ENCODE peak calls at places on chromosomes 2 and 18, in six cellular contexts. V is CD4-positive, alpha-beta T cell; L is NCI-H2029; S is CD8-positive, alpha-beta T cell; G is H9; C is thoracic aorta. W is an unnamed sample.

GRCh38 chr2:136246086-136246669 is 128.2 kb upstream of the CXCR4 start:
- DNase-seq in V (no peak), L (no peak), S (no peak), G (peak; percentile 58), C (no peak), W (peak; percentile 30)

GRCh38 chr2:230866704-230867561 is 2.2 kb downstream of the ITM2C start:
- DNase-seq in V (peak; percentile 63), L (peak; percentile 58), S (peak; percentile 62), G (no peak), C (no peak), W (no peak)

GRCh38 chr2:153872311-153873061 is 764 bp downstream of the GALNT13 start:
- DNase-seq in V (no peak), L (no peak), S (no peak), G (peak; percentile 36), C (no peak), W (no peak)

GRCh38 chr2:151638188-151638933 is 95.9 kb downstream of the NEB start:
- DNase-seq in V (no peak), L (peak; percentile 15), S (peak; percentile 21), G (no peak), C (no peak), W (no peak)

GRCh38 chr18:54679318-54680149 is 88.5 kb downstream of the DYNAP start:
- DNase-seq in V (no peak), L (no peak), S (no peak), G (no peak), C (no peak), W (no peak)

GRCh38 chr2:216970369-216970915 is 110.6 kb upstream of the TNP1 start:
- DNase-seq in V (no peak), L (no peak), S (no peak), G (no peak), C (no peak), W (no peak)

GRCh38 chr2:58098254-58099096 is 51.9 kb downstream of the VRK2 start:
- DNase-seq in V (no peak), L (no peak), S (no peak), G (no peak), C (no peak), W (no peak)

GRCh38 chr2:70525032-70525431 is 28.6 kb downstream of the TGFA start:
- DNase-seq in V (no peak), L (peak; percentile 74), S (no peak), G (no peak), C (no peak), W (no peak)

GRCh38 chr18:30245756-30246515 is 796.6 kb downstream of the DSC3 start:
- DNase-seq in V (no peak), L (no peak), S (no peak), G (no peak), C (no peak), W (no peak)

GRCh38 chr18:6561029-6561861 is 146.5 kb upstream of the L3MBTL4 start:
- DNase-seq in V (no peak), L (no peak), S (no peak), G (no peak), C (no peak), W (no peak)

GRCh38 chr2:5982217-5982910 is 290.2 kb downstream of the SOX11 start:
- DNase-seq in V (no peak), L (no peak), S (no peak), G (no peak), C (no peak), W (no peak)

GRCh38 chr2:10530607-10531239 is 82.6 kb upstream of the ODC1 start:
- DNase-seq in V (no peak), L (no peak), S (no peak), G (no peak), C (no peak), W (peak; percentile 39)

GRCh38 chr2:127157651-127158460 is 50.9 kb upstream of the BIN1 start:
- DNase-seq in V (no peak), L (no peak), S (no peak), G (peak; percentile 86), C (no peak), W (no peak)

GRCh38 chr2:181916726-181917377 is 25.3 kb downstream of the ITPRID2 start:
- DNase-seq in V (no peak), L (no peak), S (no peak), G (no peak), C (no peak), W (no peak)

GRCh38 chr2:236049981-236050380 is 118.2 kb downstream of the GBX2 start:
- DNase-seq in V (no peak), L (no peak), S (no peak), G (no peak), C (no peak), W (no peak)

W was measured in ascending aorta.